ENCODE peak calls at places on chromosomes 5 and 9, in four cellular contexts. One of them, this sample, is unnamed.

GRCh38 chr9:110189001-110189400 is 19.0 kb downstream of the C9orf152 start:
- DNase-seq in globus pallidus: peak
- DNase-seq in Panc1: no peak
- DNase-seq in IMR-90: peak
- DNase-seq in this sample: no peak

GRCh38 chr5:68745459-68745858 is 348.4 kb upstream of the SLC30A5 start:
- DNase-seq in globus pallidus: peak
- DNase-seq in Panc1: no peak
- DNase-seq in IMR-90: peak
- DNase-seq in this sample: no peak

GRCh38 chr9:93295031-93295430 is 111.1 kb downstream of the WNK2 start:
- DNase-seq in globus pallidus: no peak
- DNase-seq in Panc1: no peak
- DNase-seq in IMR-90: no peak
- DNase-seq in this sample: peak

GRCh38 chr9:99134893-99135341 is 30.0 kb downstream of the TGFBR1 start:
- DNase-seq in globus pallidus: no peak
- DNase-seq in Panc1: no peak
- DNase-seq in IMR-90: peak
- DNase-seq in this sample: no peak

GRCh38 chr5:161022151-161022550 is 170.1 kb upstream of the ATP10B start:
- DNase-seq in globus pallidus: no peak
- DNase-seq in Panc1: no peak
- DNase-seq in IMR-90: no peak
- DNase-seq in this sample: no peak

GRCh38 chr5:136082390-136083193 is 50.1 kb upstream of the SMAD5 start:
- DNase-seq in globus pallidus: no peak
- DNase-seq in Panc1: peak
- DNase-seq in IMR-90: peak
- DNase-seq in this sample: peak

GRCh38 chr5:172145870-172146747 is 41.9 kb downstream of the STK10 start:
- DNase-seq in globus pallidus: no peak
- DNase-seq in Panc1: no peak
- DNase-seq in IMR-90: no peak
- DNase-seq in this sample: no peak

GRCh38 chr9:19918630-19919029 is 129.8 kb upstream of the SLC24A2 start:
- DNase-seq in globus pallidus: no peak
- DNase-seq in Panc1: no peak
- DNase-seq in IMR-90: no peak
- DNase-seq in this sample: no peak

GRCh38 chr5:7010578-7010977 is 297.3 kb downstream of the TENT4A start:
- DNase-seq in globus pallidus: no peak
- DNase-seq in Panc1: no peak
- DNase-seq in IMR-90: no peak
- DNase-seq in this sample: no peak